ENCODE peak calls at places on chromosomes 1 and 21, in ten cellular contexts. One of them, this sample, is unnamed. For H3K4me1, the result is how much of the 10 kb centered on the place peaks cover.

GRCh38 chr1:227884370-227885134 is 63.2 kb downstream of the WNT9A start:
- DNase-seq in body of pancreas: peak
- DNase-seq in heart right ventricle: peak
- DNase-seq in A549: no peak
- DNase-seq in endothelial cell of umbilical vein: no peak
- DNase-seq in SK-N-SH: peak
- DNase-seq in cardiac muscle cell: no peak
- DNase-seq in pancreas: no peak
- DNase-seq in ascending aorta: no peak
- DNase-seq in adrenal gland: no peak
- DNase-seq in this sample: peak

GRCh38 chr1:113903496-113904291 is 905 bp downstream of the AP4B1 start:
- DNase-seq in cardiac muscle cell: no peak
- DNase-seq in A549: no peak
- DNase-seq in endothelial cell of umbilical vein: no peak
- DNase-seq in body of pancreas: peak
- DNase-seq in SK-N-SH: peak
- DNase-seq in adrenal gland: no peak
- DNase-seq in pancreas: no peak
- DNase-seq in ascending aorta: no peak
- DNase-seq in heart right ventricle: no peak
- DNase-seq in this sample: no peak

GRCh38 chr1:89085781-89086180 is 20.8 kb upstream of the GBP1 start:
- DNase-seq in body of pancreas: peak
- DNase-seq in heart right ventricle: peak
- DNase-seq in adrenal gland: no peak
- DNase-seq in SK-N-SH: peak
- DNase-seq in ascending aorta: no peak
- DNase-seq in pancreas: no peak
- DNase-seq in A549: no peak
- DNase-seq in cardiac muscle cell: peak
- DNase-seq in endothelial cell of umbilical vein: peak
- DNase-seq in this sample: peak

GRCh38 chr1:193580419-193580818 is 394.0 kb upstream of the B3GALT2 start:
- DNase-seq in adrenal gland: no peak
- DNase-seq in heart right ventricle: no peak
- DNase-seq in endothelial cell of umbilical vein: no peak
- DNase-seq in pancreas: no peak
- DNase-seq in A549: no peak
- DNase-seq in ascending aorta: no peak
- DNase-seq in cardiac muscle cell: no peak
- DNase-seq in body of pancreas: no peak
- DNase-seq in SK-N-SH: no peak
- DNase-seq in this sample: no peak

GRCh38 chr21:31732891-31733520 is 1.1 kb upstream of the SCAF4 start:
- DNase-seq in SK-N-SH: peak
- DNase-seq in heart right ventricle: peak
- DNase-seq in body of pancreas: no peak
- DNase-seq in cardiac muscle cell: peak
- DNase-seq in ascending aorta: no peak
- DNase-seq in pancreas: no peak
- DNase-seq in adrenal gland: no peak
- DNase-seq in endothelial cell of umbilical vein: no peak
- DNase-seq in A549: peak
- DNase-seq in this sample: peak

GRCh38 chr1:185477638-185478216 is 160.7 kb upstream of the IVNS1ABP start:
- DNase-seq in endothelial cell of umbilical vein: peak
- DNase-seq in adrenal gland: peak
- DNase-seq in pancreas: peak
- DNase-seq in body of pancreas: peak
- DNase-seq in heart right ventricle: no peak
- DNase-seq in cardiac muscle cell: no peak
- DNase-seq in ascending aorta: no peak
- DNase-seq in A549: no peak
- DNase-seq in SK-N-SH: no peak
- DNase-seq in this sample: no peak

GRCh38 chr1:58922302-58923089 is 138.6 kb upstream of the JUN start:
- DNase-seq in pancreas: peak
- DNase-seq in SK-N-SH: no peak
- DNase-seq in cardiac muscle cell: peak
- DNase-seq in ascending aorta: peak
- DNase-seq in body of pancreas: peak
- DNase-seq in endothelial cell of umbilical vein: no peak
- DNase-seq in heart right ventricle: peak
- DNase-seq in adrenal gland: peak
- DNase-seq in A549: no peak
- DNase-seq in this sample: peak

GRCh38 chr1:154962795-154963330 is 1.3 kb upstream of the PYGO2 start:
- DNase-seq in endothelial cell of umbilical vein: no peak
- DNase-seq in ascending aorta: no peak
- DNase-seq in adrenal gland: no peak
- DNase-seq in pancreas: no peak
- DNase-seq in body of pancreas: no peak
- DNase-seq in A549: no peak
- DNase-seq in heart right ventricle: no peak
- DNase-seq in SK-N-SH: no peak
- DNase-seq in cardiac muscle cell: no peak
- DNase-seq in this sample: no peak

GRCh38 chr1:236581528-236581927 is 22.8 kb downstream of the HEATR1 start:
- DNase-seq in heart right ventricle: no peak
- DNase-seq in body of pancreas: no peak
- DNase-seq in adrenal gland: no peak
- DNase-seq in endothelial cell of umbilical vein: no peak
- DNase-seq in SK-N-SH: no peak
- DNase-seq in pancreas: no peak
- DNase-seq in cardiac muscle cell: no peak
- DNase-seq in A549: no peak
- DNase-seq in ascending aorta: no peak
- DNase-seq in this sample: no peak

GRCh38 chr1:232952514-232953175 is 2.2 kb downstream of the NTPCR start:
- DNase-seq in A549: peak
- DNase-seq in cardiac muscle cell: peak
- DNase-seq in ascending aorta: no peak
- DNase-seq in SK-N-SH: peak
- DNase-seq in endothelial cell of umbilical vein: peak
- DNase-seq in heart right ventricle: no peak
- DNase-seq in body of pancreas: peak
- DNase-seq in pancreas: no peak
- DNase-seq in adrenal gland: peak
- DNase-seq in this sample: peak

GRCh38 chr21:45817345-45817744 is 164.2 kb upstream of the COL6A1 start:
- DNase-seq in pancreas: no peak
- DNase-seq in heart right ventricle: no peak
- DNase-seq in body of pancreas: no peak
- DNase-seq in SK-N-SH: no peak
- DNase-seq in cardiac muscle cell: no peak
- DNase-seq in endothelial cell of umbilical vein: no peak
- DNase-seq in ascending aorta: no peak
- DNase-seq in adrenal gland: no peak
- DNase-seq in A549: no peak
- DNase-seq in this sample: no peak

GRCh38 chr21:45816794-45817193 is 164.8 kb upstream of the COL6A1 start:
- DNase-seq in A549: no peak
- DNase-seq in endothelial cell of umbilical vein: no peak
- DNase-seq in SK-N-SH: no peak
- DNase-seq in pancreas: no peak
- DNase-seq in ascending aorta: no peak
- DNase-seq in heart right ventricle: no peak
- DNase-seq in body of pancreas: no peak
- DNase-seq in adrenal gland: no peak
- DNase-seq in cardiac muscle cell: no peak
- DNase-seq in this sample: no peak

GRCh38 chr21:45818904-45819285 is 162.7 kb upstream of the COL6A1 start:
- DNase-seq in pancreas: no peak
- DNase-seq in cardiac muscle cell: peak
- DNase-seq in A549: peak
- DNase-seq in ascending aorta: no peak
- DNase-seq in endothelial cell of umbilical vein: no peak
- DNase-seq in body of pancreas: no peak
- DNase-seq in heart right ventricle: no peak
- DNase-seq in adrenal gland: no peak
- DNase-seq in SK-N-SH: no peak
- DNase-seq in this sample: no peak

GRCh38 chr21:45819478-45820170 is 161.9 kb upstream of the COL6A1 start:
- DNase-seq in endothelial cell of umbilical vein: no peak
- DNase-seq in heart right ventricle: no peak
- DNase-seq in ascending aorta: no peak
- DNase-seq in A549: no peak
- DNase-seq in SK-N-SH: peak
- DNase-seq in adrenal gland: no peak
- DNase-seq in body of pancreas: no peak
- DNase-seq in cardiac muscle cell: no peak
- DNase-seq in pancreas: no peak
- DNase-seq in this sample: peak

GRCh38 chr21:45818276-45818903 is 163.2 kb upstream of the COL6A1 start:
- DNase-seq in cardiac muscle cell: peak
- DNase-seq in adrenal gland: no peak
- DNase-seq in ascending aorta: no peak
- DNase-seq in pancreas: no peak
- DNase-seq in heart right ventricle: no peak
- DNase-seq in A549: peak
- DNase-seq in body of pancreas: no peak
- DNase-seq in endothelial cell of umbilical vein: no peak
- DNase-seq in SK-N-SH: no peak
- DNase-seq in this sample: no peak
- TF ChIP-seq CTCF in cardiac muscle cell: no peak
- TF ChIP-seq CTCF in adrenal gland: no peak
- TF ChIP-seq CTCF in ascending aorta: no peak
- TF ChIP-seq CTCF in pancreas: no peak
- TF ChIP-seq CTCF in heart right ventricle: no peak
- TF ChIP-seq CTCF in A549: no peak
- TF ChIP-seq CTCF in body of pancreas: no peak
- TF ChIP-seq CTCF in endothelial cell of umbilical vein: no peak
- TF ChIP-seq CTCF in SK-N-SH: no peak
- TF ChIP-seq CTCF in this sample: no peak

GRCh38 chr1:203477748-203478147 is 2.1 kb downstream of the PRELP start:
- DNase-seq in body of pancreas: no peak
- DNase-seq in pancreas: no peak
- DNase-seq in endothelial cell of umbilical vein: no peak
- DNase-seq in A549: no peak
- DNase-seq in adrenal gland: no peak
- DNase-seq in heart right ventricle: no peak
- DNase-seq in SK-N-SH: no peak
- DNase-seq in cardiac muscle cell: no peak
- DNase-seq in ascending aorta: no peak
- DNase-seq in this sample: no peak

GRCh38 chr1:203473281-203473680 is 2.3 kb upstream of the PRELP start:
- DNase-seq in adrenal gland: no peak
- DNase-seq in pancreas: no peak
- DNase-seq in A549: no peak
- DNase-seq in heart right ventricle: no peak
- DNase-seq in endothelial cell of umbilical vein: no peak
- DNase-seq in ascending aorta: no peak
- DNase-seq in SK-N-SH: no peak
- DNase-seq in body of pancreas: no peak
- DNase-seq in cardiac muscle cell: peak
- DNase-seq in this sample: no peak

GRCh38 chr1:203473781-203474305 is 1.8 kb upstream of the PRELP start:
- DNase-seq in cardiac muscle cell: no peak
- DNase-seq in heart right ventricle: no peak
- DNase-seq in endothelial cell of umbilical vein: no peak
- DNase-seq in A549: no peak
- DNase-seq in body of pancreas: no peak
- DNase-seq in adrenal gland: no peak
- DNase-seq in ascending aorta: no peak
- DNase-seq in pancreas: no peak
- DNase-seq in SK-N-SH: no peak
- DNase-seq in this sample: no peak

GRCh38 chr1:203476223-203476622 is 617 bp downstream of the PRELP start:
- DNase-seq in SK-N-SH: no peak
- DNase-seq in adrenal gland: no peak
- DNase-seq in body of pancreas: no peak
- DNase-seq in A549: no peak
- DNase-seq in pancreas: no peak
- DNase-seq in endothelial cell of umbilical vein: no peak
- DNase-seq in heart right ventricle: no peak
- DNase-seq in cardiac muscle cell: no peak
- DNase-seq in ascending aorta: no peak
- DNase-seq in this sample: no peak

GRCh38 chr1:203475012-203475981 is at the start of gene PRELP:
- DNase-seq in pancreas: peak
- DNase-seq in heart right ventricle: peak
- DNase-seq in adrenal gland: no peak
- DNase-seq in endothelial cell of umbilical vein: no peak
- DNase-seq in ascending aorta: no peak
- DNase-seq in A549: peak
- DNase-seq in SK-N-SH: peak
- DNase-seq in body of pancreas: peak
- DNase-seq in cardiac muscle cell: peak
- DNase-seq in this sample: peak
- H3K4me3 ChIP-seq in pancreas: no peak
- H3K4me3 ChIP-seq in heart right ventricle: peak
- H3K4me3 ChIP-seq in adrenal gland: no peak
- H3K4me3 ChIP-seq in endothelial cell of umbilical vein: no peak
- H3K4me3 ChIP-seq in ascending aorta: peak
- H3K4me3 ChIP-seq in A549: no peak
- H3K4me3 ChIP-seq in SK-N-SH: no peak
- H3K4me3 ChIP-seq in body of pancreas: no peak
- H3K4me3 ChIP-seq in cardiac muscle cell: no peak
- H3K4me3 ChIP-seq in this sample: no peak

GRCh38 chr1:205246426-205247119 is 18.8 kb downstream of the TMCC2 start:
- DNase-seq in heart right ventricle: no peak
- DNase-seq in pancreas: no peak
- DNase-seq in A549: no peak
- DNase-seq in SK-N-SH: no peak
- DNase-seq in adrenal gland: no peak
- DNase-seq in endothelial cell of umbilical vein: no peak
- DNase-seq in ascending aorta: no peak
- DNase-seq in body of pancreas: no peak
- DNase-seq in cardiac muscle cell: no peak
- DNase-seq in this sample: no peak
- H3K4me1 ChIP-seq in heart right ventricle: under half
- H3K4me1 ChIP-seq in pancreas: under half
- H3K4me1 ChIP-seq in A549: under half
- H3K4me1 ChIP-seq in SK-N-SH: under half
- H3K4me1 ChIP-seq in adrenal gland: under half
- H3K4me1 ChIP-seq in endothelial cell of umbilical vein: under half
- H3K4me1 ChIP-seq in ascending aorta: under half
- H3K4me1 ChIP-seq in body of pancreas: under half
- H3K4me1 ChIP-seq in cardiac muscle cell: under half
- H3K4me1 ChIP-seq in this sample: under half

GRCh38 chr1:46333300-46334029 is 7.1 kb upstream of the NSUN4 start:
- DNase-seq in adrenal gland: peak
- DNase-seq in pancreas: no peak
- DNase-seq in endothelial cell of umbilical vein: peak
- DNase-seq in cardiac muscle cell: peak
- DNase-seq in ascending aorta: no peak
- DNase-seq in body of pancreas: no peak
- DNase-seq in SK-N-SH: peak
- DNase-seq in A549: peak
- DNase-seq in heart right ventricle: no peak
- DNase-seq in this sample: no peak
- TF ChIP-seq CTCF in adrenal gland: peak
- TF ChIP-seq CTCF in pancreas: no peak
- TF ChIP-seq CTCF in endothelial cell of umbilical vein: peak
- TF ChIP-seq CTCF in cardiac muscle cell: peak
- TF ChIP-seq CTCF in ascending aorta: no peak
- TF ChIP-seq CTCF in body of pancreas: peak
- TF ChIP-seq CTCF in SK-N-SH: peak
- TF ChIP-seq CTCF in A549: peak
- TF ChIP-seq CTCF in heart right ventricle: no peak
- TF ChIP-seq CTCF in this sample: peak

This sample was measured in BE2C.